ENCODE peak calls at places on chromosome 19, in six cellular contexts. One of them, this sample, is unnamed.

GRCh38 chr19:24140099-24140498 is 53.1 kb downstream of the ZNF254 start:
- DNase-seq in esophagus muscularis mucosa: no peak
- DNase-seq in AG10803: peak; percentile 71
- DNase-seq in Peyer's patch: no peak
- DNase-seq in choroid plexus epithelial cell: peak; percentile 96
- DNase-seq in Caco-2: no peak
- DNase-seq in this sample: no peak

GRCh38 chr19:1837625-1838105 is 10.6 kb downstream of the REXO1 start:
- DNase-seq in Caco-2: peak; percentile 70
- DNase-seq in choroid plexus epithelial cell: peak; percentile 33
- DNase-seq in Peyer's patch: peak; percentile 81
- DNase-seq in esophagus muscularis mucosa: no peak
- DNase-seq in AG10803: no peak
- DNase-seq in this sample: peak; percentile 93

GRCh38 chr19:6717036-6717435 is 3.4 kb downstream of the C3 start:
- DNase-seq in Peyer's patch: no peak
- DNase-seq in Caco-2: no peak
- DNase-seq in AG10803: no peak
- DNase-seq in esophagus muscularis mucosa: no peak
- DNase-seq in choroid plexus epithelial cell: no peak
- DNase-seq in this sample: no peak

GRCh38 chr19:45712699-45713067 is 18.0 kb downstream of the FBXO46 start:
- DNase-seq in AG10803: no peak
- DNase-seq in Peyer's patch: no peak
- DNase-seq in choroid plexus epithelial cell: no peak
- DNase-seq in esophagus muscularis mucosa: no peak
- DNase-seq in Caco-2: no peak
- DNase-seq in this sample: no peak

GRCh38 chr19:31664997-31665396 is 315.8 kb upstream of the TSHZ3 start:
- DNase-seq in choroid plexus epithelial cell: no peak
- DNase-seq in Peyer's patch: no peak
- DNase-seq in esophagus muscularis mucosa: no peak
- DNase-seq in AG10803: no peak
- DNase-seq in Caco-2: no peak
- DNase-seq in this sample: no peak

GRCh38 chr19:15469513-15470297 is 5.4 kb upstream of the RASAL3 start:
- DNase-seq in Caco-2: no peak
- DNase-seq in AG10803: no peak
- DNase-seq in Peyer's patch: no peak
- DNase-seq in esophagus muscularis mucosa: no peak
- DNase-seq in choroid plexus epithelial cell: no peak
- DNase-seq in this sample: no peak

GRCh38 chr19:33434886-33435705 is 61.6 kb downstream of the CEBPG start:
- DNase-seq in Caco-2: no peak
- DNase-seq in choroid plexus epithelial cell: peak; percentile 37
- DNase-seq in Peyer's patch: peak; percentile 44
- DNase-seq in AG10803: peak; percentile 20
- DNase-seq in esophagus muscularis mucosa: no peak
- DNase-seq in this sample: no peak

GRCh38 chr19:53597023-53597422 is 34.8 kb upstream of the DPRX start:
- DNase-seq in AG10803: no peak
- DNase-seq in Peyer's patch: no peak
- DNase-seq in esophagus muscularis mucosa: no peak
- DNase-seq in choroid plexus epithelial cell: no peak
- DNase-seq in Caco-2: peak; percentile 59
- DNase-seq in this sample: no peak

GRCh38 chr19:2503521-2504109 is 27.7 kb downstream of the GADD45B start:
- DNase-seq in Caco-2: peak; percentile 34
- DNase-seq in AG10803: peak; percentile 88
- DNase-seq in choroid plexus epithelial cell: peak; percentile 71
- DNase-seq in Peyer's patch: no peak
- DNase-seq in esophagus muscularis mucosa: no peak
- DNase-seq in this sample: no peak

GRCh38 chr19:17965370-17966114 is 1.4 kb upstream of the KCNN1 start:
- DNase-seq in esophagus muscularis mucosa: no peak
- DNase-seq in choroid plexus epithelial cell: no peak
- DNase-seq in AG10803: no peak
- DNase-seq in Peyer's patch: no peak
- DNase-seq in Caco-2: peak; percentile 40
- DNase-seq in this sample: peak; percentile 13

GRCh38 chr19:31282346-31282745 is 66.9 kb downstream of the TSHZ3 start:
- DNase-seq in Caco-2: no peak
- DNase-seq in Peyer's patch: peak; percentile 25
- DNase-seq in esophagus muscularis mucosa: no peak
- DNase-seq in AG10803: no peak
- DNase-seq in choroid plexus epithelial cell: no peak
- DNase-seq in this sample: no peak

GRCh38 chr19:52099497-52100138 is 4.1 kb upstream of the ZNF841 start:
- DNase-seq in AG10803: no peak
- DNase-seq in esophagus muscularis mucosa: no peak
- DNase-seq in Peyer's patch: no peak
- DNase-seq in choroid plexus epithelial cell: peak; percentile 17
- DNase-seq in Caco-2: no peak
- DNase-seq in this sample: no peak

GRCh38 chr19:35123573-35123972 is 8.0 kb downstream of the FXYD3 start:
- DNase-seq in choroid plexus epithelial cell: no peak
- DNase-seq in esophagus muscularis mucosa: no peak
- DNase-seq in Caco-2: no peak
- DNase-seq in AG10803: peak; percentile 73
- DNase-seq in Peyer's patch: no peak
- DNase-seq in this sample: no peak

GRCh38 chr19:38492147-38492813 is 58.8 kb downstream of the RYR1 start:
- DNase-seq in choroid plexus epithelial cell: no peak
- DNase-seq in esophagus muscularis mucosa: no peak
- DNase-seq in AG10803: no peak
- DNase-seq in Caco-2: no peak
- DNase-seq in Peyer's patch: no peak
- DNase-seq in this sample: no peak

GRCh38 chr19:50167314-50167721 is 4.2 kb upstream of the IZUMO2 start:
- DNase-seq in esophagus muscularis mucosa: no peak
- DNase-seq in Peyer's patch: peak; percentile 60
- DNase-seq in AG10803: no peak
- DNase-seq in Caco-2: no peak
- DNase-seq in choroid plexus epithelial cell: no peak
- DNase-seq in this sample: no peak

GRCh38 chr19:18017275-18018083 is 9.5 kb downstream of the ARRDC2 start:
- DNase-seq in AG10803: no peak
- DNase-seq in esophagus muscularis mucosa: no peak
- DNase-seq in choroid plexus epithelial cell: peak; percentile 36
- DNase-seq in Peyer's patch: no peak
- DNase-seq in Caco-2: no peak
- DNase-seq in this sample: no peak

GRCh38 chr19:18021121-18021755 is 13.3 kb downstream of the ARRDC2 start:
- DNase-seq in esophagus muscularis mucosa: peak; percentile 95
- DNase-seq in Caco-2: no peak
- DNase-seq in AG10803: peak; percentile 82
- DNase-seq in Peyer's patch: peak; percentile 80
- DNase-seq in choroid plexus epithelial cell: peak; percentile 96
- DNase-seq in this sample: no peak

GRCh38 chr19:5623397-5624153 is 692 bp downstream of the SAFB start:
- DNase-seq in choroid plexus epithelial cell: peak; percentile 12
- DNase-seq in Caco-2: no peak
- DNase-seq in Peyer's patch: peak; percentile 54
- DNase-seq in esophagus muscularis mucosa: no peak
- DNase-seq in AG10803: no peak
- DNase-seq in this sample: no peak

GRCh38 chr19:45539460-45539859 is 32.2 kb downstream of the VASP start:
- DNase-seq in choroid plexus epithelial cell: no peak
- DNase-seq in esophagus muscularis mucosa: no peak
- DNase-seq in Caco-2: no peak
- DNase-seq in AG10803: no peak
- DNase-seq in Peyer's patch: no peak
- DNase-seq in this sample: no peak

GRCh38 chr19:56393119-56394012 is at the start of gene ZNF582:
- DNase-seq in Caco-2: no peak
- DNase-seq in choroid plexus epithelial cell: peak; percentile 99
- DNase-seq in esophagus muscularis mucosa: peak; percentile 97
- DNase-seq in AG10803: peak; percentile 96
- DNase-seq in Peyer's patch: peak; percentile 89
- DNase-seq in this sample: peak; percentile 82

GRCh38 chr19:55588738-55589137 is 8.1 kb upstream of the ZNF579 start:
- DNase-seq in Caco-2: no peak
- DNase-seq in AG10803: no peak
- DNase-seq in Peyer's patch: no peak
- DNase-seq in esophagus muscularis mucosa: no peak
- DNase-seq in choroid plexus epithelial cell: no peak
- DNase-seq in this sample: no peak

DNA sequence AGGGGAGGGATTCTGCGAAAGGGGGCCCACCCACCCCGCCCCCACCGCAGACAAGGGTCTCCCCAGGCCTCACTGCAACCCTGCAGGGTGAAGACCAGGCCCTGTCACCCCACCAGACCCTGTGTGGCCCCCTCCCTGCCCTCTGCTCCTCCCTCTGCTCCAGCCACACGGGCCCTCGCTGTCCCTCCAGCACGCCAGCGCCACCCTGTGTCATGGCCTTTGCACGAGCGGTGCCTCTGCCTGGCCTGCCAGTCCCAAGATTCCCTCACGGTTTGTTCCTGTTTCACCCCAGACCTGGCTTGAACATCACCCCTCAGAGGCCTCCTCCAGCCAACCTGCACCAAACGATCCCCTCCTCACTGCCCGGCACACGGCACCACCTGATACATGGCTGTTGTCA is 27.3 kb downstream of the PIP5K1C start:
- DNase-seq in Caco-2: no peak
- DNase-seq in AG10803: no peak
- DNase-seq in esophagus muscularis mucosa: no peak
- DNase-seq in choroid plexus epithelial cell: no peak
- DNase-seq in Peyer's patch: no peak
- DNase-seq in this sample: no peak
- TF ChIP-seq CTCF in Caco-2: no peak
- TF ChIP-seq CTCF in AG10803: no peak
- TF ChIP-seq CTCF in esophagus muscularis mucosa: no peak
- TF ChIP-seq CTCF in choroid plexus epithelial cell: no peak
- TF ChIP-seq CTCF in Peyer's patch: no peak
- TF ChIP-seq CTCF in this sample: no peak

GRCh38 chr19:13606156-13606555 is 99.9 kb upstream of the CACNA1A start:
- DNase-seq in esophagus muscularis mucosa: no peak
- DNase-seq in choroid plexus epithelial cell: no peak
- DNase-seq in Caco-2: no peak
- DNase-seq in AG10803: no peak
- DNase-seq in Peyer's patch: no peak
- DNase-seq in this sample: no peak

GRCh38 chr19:13613447-13613846 is 107.2 kb upstream of the CACNA1A start:
- DNase-seq in AG10803: no peak
- DNase-seq in esophagus muscularis mucosa: no peak
- DNase-seq in choroid plexus epithelial cell: no peak
- DNase-seq in Peyer's patch: peak; percentile 3
- DNase-seq in Caco-2: no peak
- DNase-seq in this sample: no peak

GRCh38 chr19:13604902-13605586 is 98.8 kb upstream of the CACNA1A start:
- DNase-seq in Caco-2: no peak
- DNase-seq in Peyer's patch: no peak
- DNase-seq in esophagus muscularis mucosa: no peak
- DNase-seq in choroid plexus epithelial cell: no peak
- DNase-seq in AG10803: no peak
- DNase-seq in this sample: no peak

GRCh38 chr19:13611596-13611995 is 105.3 kb upstream of the CACNA1A start:
- DNase-seq in Caco-2: no peak
- DNase-seq in choroid plexus epithelial cell: peak; percentile 11
- DNase-seq in AG10803: no peak
- DNase-seq in Peyer's patch: no peak
- DNase-seq in esophagus muscularis mucosa: no peak
- DNase-seq in this sample: no peak

GRCh38 chr19:13610042-13610691 is 103.9 kb upstream of the CACNA1A start:
- DNase-seq in esophagus muscularis mucosa: no peak
- DNase-seq in choroid plexus epithelial cell: no peak
- DNase-seq in AG10803: no peak
- DNase-seq in Caco-2: peak; percentile 9
- DNase-seq in Peyer's patch: peak; percentile 53
- DNase-seq in this sample: no peak
- TF ChIP-seq CTCF in esophagus muscularis mucosa: no peak
- TF ChIP-seq CTCF in choroid plexus epithelial cell: no peak
- TF ChIP-seq CTCF in AG10803: no peak
- TF ChIP-seq CTCF in Caco-2: no peak
- TF ChIP-seq CTCF in Peyer's patch: peak; percentile 37
- TF ChIP-seq CTCF in this sample: no peak

DNA sequence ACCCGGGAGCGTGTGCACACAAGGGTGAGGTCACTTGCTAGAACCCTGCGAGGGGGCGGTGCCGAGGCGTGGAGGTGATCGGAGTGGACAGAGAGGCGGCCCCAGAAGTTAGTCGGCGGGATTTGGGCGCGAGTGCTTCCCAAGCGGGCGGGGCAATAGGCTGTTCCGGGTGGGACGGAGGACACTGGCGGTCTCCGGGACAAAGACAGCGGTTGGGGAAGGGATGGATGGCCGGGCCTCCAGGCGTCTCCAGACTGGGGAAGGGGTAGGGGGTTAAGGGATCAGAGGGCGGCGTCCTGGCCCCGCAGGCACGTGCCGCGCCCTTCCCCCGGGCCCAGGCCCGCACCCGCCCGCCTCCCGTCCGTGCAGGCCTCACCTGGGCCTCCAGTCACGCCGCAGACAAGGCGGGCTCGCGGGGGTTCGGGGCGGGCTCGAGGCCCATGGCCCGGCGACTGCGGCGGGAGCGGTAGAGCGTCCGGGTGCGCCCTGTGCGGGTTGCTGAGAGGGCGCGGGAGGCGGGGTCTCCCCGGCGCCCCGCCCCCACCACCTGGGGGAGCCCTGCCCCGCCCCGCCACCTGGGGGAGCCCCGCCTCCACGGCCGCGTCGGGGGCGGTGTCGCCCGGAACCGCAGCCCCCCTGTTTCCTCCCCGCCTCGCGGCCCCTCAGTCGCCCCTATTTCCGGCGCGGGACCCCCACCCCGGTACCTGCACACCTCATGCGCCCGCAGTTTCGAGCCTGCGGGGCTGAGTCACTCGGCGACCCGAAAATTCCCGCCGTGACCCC is at the start of gene LPAR2:
- DNase-seq in choroid plexus epithelial cell: no peak
- DNase-seq in Peyer's patch: peak; percentile 83
- DNase-seq in Caco-2: peak; percentile 83
- DNase-seq in AG10803: no peak
- DNase-seq in esophagus muscularis mucosa: no peak
- DNase-seq in this sample: peak; percentile 73
- TF ChIP-seq CTCF in choroid plexus epithelial cell: no peak
- TF ChIP-seq CTCF in Peyer's patch: no peak
- TF ChIP-seq CTCF in Caco-2: no peak
- TF ChIP-seq CTCF in AG10803: no peak
- TF ChIP-seq CTCF in esophagus muscularis mucosa: no peak
- TF ChIP-seq CTCF in this sample: no peak

DNA sequence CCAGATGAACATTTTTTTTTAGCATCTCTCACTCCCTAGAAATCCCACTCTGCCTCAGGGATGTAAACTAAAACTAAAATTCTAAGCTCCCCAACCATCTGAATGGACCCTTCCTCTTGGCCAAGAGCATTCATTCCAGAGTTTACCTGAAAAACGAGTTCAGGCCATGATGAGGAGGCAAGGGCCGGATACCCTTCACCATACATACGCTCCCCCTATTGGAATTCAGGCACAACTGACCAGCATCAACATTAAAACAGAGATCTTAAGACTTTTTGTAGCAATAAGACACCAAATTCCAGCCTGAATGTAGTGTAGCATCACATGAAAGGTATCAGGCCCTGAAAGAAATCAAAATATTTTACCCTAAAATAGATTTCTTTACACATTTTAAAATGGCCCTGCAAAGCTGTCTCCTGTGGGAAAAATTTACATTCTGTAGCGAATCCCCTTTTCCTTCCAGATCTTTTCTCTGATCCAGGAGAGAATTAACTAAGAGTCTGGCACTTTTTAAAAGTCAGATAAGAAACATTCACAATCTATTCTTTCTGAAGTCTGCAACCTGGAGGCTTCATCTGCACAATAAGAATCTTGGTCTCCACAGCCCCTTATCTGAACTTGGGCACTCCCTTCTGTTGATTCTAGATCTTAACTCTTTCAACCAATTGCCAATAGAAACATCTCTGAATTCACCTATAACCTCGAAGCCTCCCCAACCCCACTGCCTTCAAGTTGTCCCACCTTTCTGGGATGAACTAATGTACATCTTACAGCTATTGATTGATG is 888.5 kb downstream of the UQCRFS1 start:
- DNase-seq in Peyer's patch: no peak
- DNase-seq in esophagus muscularis mucosa: no peak
- DNase-seq in Caco-2: no peak
- DNase-seq in choroid plexus epithelial cell: peak; percentile 12
- DNase-seq in AG10803: no peak
- DNase-seq in this sample: no peak
- TF ChIP-seq CTCF in Peyer's patch: no peak
- TF ChIP-seq CTCF in esophagus muscularis mucosa: no peak
- TF ChIP-seq CTCF in Caco-2: no peak
- TF ChIP-seq CTCF in choroid plexus epithelial cell: peak; percentile 43
- TF ChIP-seq CTCF in AG10803: no peak
- TF ChIP-seq CTCF in this sample: peak; percentile 9